ENCODE peak calls at places on chromosome 1, in five cellular contexts. T is spleen, M is GM12891, Z is vagina, I is transverse colon. O is an unnamed sample.

GRCh38 chr1:178581351-178581951 is 68.5 kb downstream of the TEX35 start:
- DNase-seq in I (peak; percentile 68), Z (no peak), M (no peak), T (peak; percentile 88), O (no peak)

GRCh38 chr1:220711086-220711809 is 21.1 kb downstream of the C1orf115 start:
- DNase-seq in T (no peak), Z (no peak), M (no peak), I (no peak), O (no peak)

GRCh38 chr1:15141933-15142647 is 11.5 kb upstream of the TMEM51 start:
- DNase-seq in M (no peak), I (no peak), T (no peak), Z (no peak), O (no peak)

GRCh38 chr1:170010443-170010842 is 64.1 kb downstream of the KIFAP3 start:
- DNase-seq in M (no peak), T (no peak), I (peak; percentile 14), Z (no peak), O (no peak)

GRCh38 chr1:28789412-28789811 is 22.6 kb upstream of the OPRD1 start:
- DNase-seq in M (no peak), T (no peak), I (no peak), Z (no peak), O (no peak)

GRCh38 chr1:70462611-70463010 is 51.5 kb downstream of the CTH start:
- DNase-seq in Z (no peak), I (no peak), M (no peak), T (no peak), O (no peak)

GRCh38 chr1:58584082-58584895 is 7.2 kb upstream of the TACSTD2 start:
- DNase-seq in I (peak; percentile 41), T (no peak), Z (peak; percentile 61), M (no peak), O (no peak)

GRCh38 chr1:54649921-54650320 is 8.3 kb downstream of the MROH7 start:
- DNase-seq in Z (no peak), M (no peak), I (no peak), T (no peak), O (no peak)

GRCh38 chr1:204941415-204942338 is 71.0 kb downstream of the NFASC start:
- DNase-seq in I (peak; percentile 73), M (peak; percentile 49), Z (no peak), T (peak; percentile 86), O (peak; percentile 50)

GRCh38 chr1:66929691-66929998 is 4.9 kb downstream of the MIER1 start:
- DNase-seq in T (no peak), Z (no peak), M (no peak), I (no peak), O (no peak)
- TF ChIP-seq POLR2AphosphoS5 in T (no peak), Z (no peak), M (no peak), I (no peak), O (no peak)

GRCh38 chr1:22731924-22732522 is 21.4 kb downstream of the EPHB2 start:
- DNase-seq in M (no peak), I (no peak), T (no peak), Z (no peak), O (no peak)
- TF ChIP-seq POLR2AphosphoS5 in M (no peak), I (no peak), T (no peak), Z (no peak), O (no peak)

GRCh38 chr1:218377143-218377660 is 32.1 kb downstream of the TGFB2 start:
- DNase-seq in M (no peak), I (no peak), T (no peak), Z (no peak), O (no peak)
- TF ChIP-seq POLR2AphosphoS5 in M (no peak), I (no peak), T (no peak), Z (no peak), O (no peak)

GRCh38 chr1:26278835-26279597 is 870 bp upstream of the SH3BGRL3 start:
- DNase-seq in I (peak; percentile 62), Z (peak; percentile 87), T (no peak), M (no peak), O (peak; percentile 66)
- TF ChIP-seq POLR2AphosphoS5 in I (peak; percentile 37), Z (no peak), T (peak; percentile 2), M (no peak), O (peak; percentile 45)

GRCh38 chr1:13699936-13700520 is at the start of gene PRDM2:
- DNase-seq in M (peak; percentile 60), I (peak; percentile 53), T (peak; percentile 93), Z (no peak), O (peak; percentile 49)

GRCh38 chr1:13699510-13699909 is 478 bp upstream of the PRDM2 start:
- DNase-seq in M (no peak), I (peak; percentile 20), T (peak; percentile 79), Z (no peak), O (no peak)

GRCh38 chr1:13701274-13701650 is 1.3 kb downstream of the PRDM2 start:
- DNase-seq in Z (no peak), T (no peak), I (no peak), M (no peak), O (no peak)

GRCh38 chr1:13702425-13703127 is 2.6 kb downstream of the PRDM2 start:
- DNase-seq in Z (no peak), T (peak; percentile 86), I (peak; percentile 42), M (no peak), O (no peak)

DNA sequence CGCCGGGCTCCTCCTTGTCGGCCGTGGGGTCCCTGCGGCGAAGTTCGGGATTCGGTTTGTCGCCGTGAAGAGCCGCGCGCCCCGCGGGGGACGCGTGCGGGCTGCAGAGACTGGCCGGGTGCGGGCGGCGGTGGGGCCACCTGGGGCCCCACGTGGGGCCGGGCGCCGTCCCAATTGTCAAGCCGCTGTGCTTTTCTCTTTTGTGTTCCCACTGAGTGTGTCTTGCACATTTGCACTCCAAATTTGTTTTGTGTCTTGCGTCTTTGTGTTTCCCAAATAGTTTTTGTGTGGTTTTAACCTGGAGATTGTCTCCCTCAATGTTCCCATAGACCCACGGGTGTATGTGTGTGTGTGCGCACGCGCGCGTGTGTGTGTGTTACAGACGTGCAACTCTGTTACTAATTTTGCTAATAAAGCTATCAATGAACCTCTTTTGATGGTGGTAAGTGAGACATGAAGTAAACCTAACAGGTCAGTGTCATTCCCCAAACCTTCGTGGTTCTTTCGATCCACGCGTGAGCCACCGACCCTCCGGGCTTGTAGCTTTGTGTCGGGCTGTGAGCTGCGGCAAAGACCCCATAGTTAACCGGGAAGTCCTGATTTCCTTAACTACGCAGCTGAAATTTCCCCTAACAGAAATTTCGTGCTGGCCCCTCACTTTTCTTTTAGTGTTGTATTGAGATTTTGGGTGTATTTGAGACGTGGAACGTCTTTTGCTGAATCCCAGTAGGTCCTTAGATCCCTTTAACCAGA is 709 bp downstream of the PRDM2 start:
- DNase-seq in T (peak; percentile 89), Z (no peak), I (peak; percentile 47), M (no peak), O (peak; percentile 93)
- TF ChIP-seq POLR2AphosphoS5 in T (peak; percentile 55), Z (no peak), I (no peak), M (peak; percentile 67), O (no peak)

DNA sequence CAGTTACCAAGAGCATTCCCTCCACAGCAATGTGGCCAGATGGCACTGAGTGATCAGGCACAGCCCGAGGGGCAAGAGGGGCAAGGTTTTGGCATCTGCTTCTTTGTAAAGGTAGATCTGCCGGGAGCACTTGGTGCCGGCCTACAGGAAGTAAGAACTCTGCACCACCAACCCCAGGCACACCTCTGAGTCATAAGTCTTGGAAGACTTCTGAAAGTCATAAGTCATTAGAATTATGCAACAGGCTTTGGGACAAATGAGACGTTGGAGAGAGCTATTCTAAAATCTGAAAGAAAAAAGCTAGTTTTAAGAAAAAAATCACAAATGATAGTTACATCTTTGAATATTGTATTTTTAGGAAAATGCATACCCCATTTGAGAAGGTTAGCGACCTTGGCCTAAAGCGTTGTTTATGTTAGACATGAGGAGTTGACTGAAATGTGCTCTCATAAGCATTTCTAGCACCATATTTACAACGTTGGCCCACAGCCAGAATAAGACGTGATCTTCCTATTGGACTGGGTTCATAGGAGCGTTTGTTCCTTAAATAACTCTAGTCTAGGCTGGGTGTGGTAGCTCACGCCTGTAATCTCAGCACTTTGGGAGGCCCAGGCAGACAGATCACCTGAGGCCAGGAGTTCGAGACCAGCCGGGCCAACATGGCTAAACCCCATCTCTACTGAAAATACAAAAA is 37.7 kb upstream of the MAP10 start:
- DNase-seq in Z (no peak), M (no peak), T (no peak), I (peak; percentile 82), O (no peak)
- TF ChIP-seq POLR2AphosphoS5 in Z (peak; percentile 36), M (no peak), T (no peak), I (peak; percentile 81), O (no peak)

DNA sequence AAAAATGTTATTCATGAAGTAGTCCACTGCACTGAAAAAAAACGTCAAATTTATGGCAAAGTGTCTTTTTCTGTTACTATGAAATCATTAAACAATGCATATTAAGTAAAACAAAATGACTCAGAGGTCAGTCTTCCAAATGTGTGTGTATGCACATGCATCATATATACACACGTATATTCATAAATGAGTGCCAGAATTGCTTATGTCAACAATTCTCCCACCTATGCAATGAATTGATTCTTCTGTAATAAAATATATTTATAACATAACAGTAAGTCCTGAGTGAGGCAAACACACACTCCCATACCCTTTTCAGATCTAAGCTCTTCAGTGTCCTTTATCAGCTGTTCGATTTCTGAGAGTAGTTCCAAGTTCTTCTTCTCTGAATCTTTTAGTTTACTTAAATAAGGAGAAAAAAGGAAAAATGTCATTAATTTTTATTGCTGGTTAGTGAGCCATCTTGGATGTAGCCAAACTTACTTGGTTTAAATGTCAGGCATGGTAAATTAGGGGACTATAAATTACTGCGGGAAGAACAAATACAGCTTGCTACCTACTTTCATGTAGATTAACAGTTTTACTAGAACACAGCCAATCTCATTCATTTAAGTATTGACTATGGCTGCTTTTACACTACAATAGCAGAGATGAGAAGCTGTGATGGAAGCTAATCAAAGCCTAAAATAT is 131.9 kb downstream of the COQ8A start:
- DNase-seq in M (no peak), Z (no peak), T (no peak), I (no peak), O (no peak)
- TF ChIP-seq POLR2AphosphoS5 in M (no peak), Z (no peak), T (no peak), I (no peak), O (no peak)

GRCh38 chr1:64524614-64525013 is 54.7 kb downstream of the CACHD1 start:
- DNase-seq in T (no peak), Z (no peak), I (no peak), M (no peak), O (no peak)
- TF ChIP-seq POLR2AphosphoS5 in T (no peak), Z (no peak), I (no peak), M (no peak), O (no peak)

GRCh38 chr1:65165269-65166002 is 17.4 kb downstream of the AK4 start:
- DNase-seq in I (no peak), T (no peak), M (no peak), Z (no peak), O (peak; percentile 52)
- TF ChIP-seq POLR2AphosphoS5 in I (no peak), T (no peak), M (no peak), Z (no peak), O (peak; percentile 7)

DNA sequence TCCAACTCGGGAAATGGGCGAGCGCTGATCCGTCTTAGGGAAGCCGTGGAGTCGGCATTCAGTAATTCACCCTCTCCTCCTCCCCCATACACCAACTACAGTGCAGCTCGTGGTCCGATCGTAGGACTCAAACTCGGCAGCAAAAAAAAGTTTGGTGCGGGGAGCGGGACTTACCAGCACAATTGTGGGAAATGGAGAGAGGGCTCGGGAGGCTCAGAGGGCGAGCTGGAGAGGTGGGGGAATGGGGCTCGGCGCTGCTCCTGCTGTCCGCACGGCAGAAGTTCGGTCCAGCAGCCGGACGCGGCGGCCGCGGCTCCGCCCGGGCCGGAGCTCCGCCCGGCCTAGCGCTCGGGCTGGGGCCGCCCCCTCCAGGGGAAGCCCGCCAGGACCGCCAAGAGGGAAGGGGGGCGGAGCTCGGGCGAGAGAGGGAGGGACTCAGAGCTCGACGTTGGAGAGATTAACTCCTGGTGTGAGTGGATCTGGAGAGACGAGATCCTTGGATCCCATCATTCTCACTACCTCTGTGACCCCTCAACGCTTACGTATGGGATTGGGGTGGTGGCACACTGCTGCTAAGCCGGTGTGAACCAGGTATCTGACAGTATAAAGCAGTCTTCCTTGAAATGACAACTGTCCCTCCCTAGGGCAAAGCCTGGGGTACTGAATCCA is 744 bp upstream of the PIAS3 start:
- DNase-seq in T (peak; percentile 95), M (peak; percentile 79), Z (no peak), I (peak; percentile 94), O (peak; percentile 96)
- TF ChIP-seq POLR2AphosphoS5 in T (peak; percentile 73), M (no peak), Z (peak; percentile 76), I (peak; percentile 53), O (peak; percentile 83)

O was measured in upper lobe of left lung.